ENCODE peak calls at places on chromosomes 6 and 20, in eight cellular contexts. P is IMR-90, A is fibroblast of lung, C is left ventricle myocardium inferior, K is brain microvascular endothelial cell, G is mucosa of descending colon, J is Calu3, N is stomach. V is an unnamed sample.

GRCh38 chr6:155075938-155076337 is 80.8 kb downstream of the TIAM2 start:
- DNase-seq in C (no peak), P (no peak), G (no peak), J (no peak), A (no peak), N (no peak), K (no peak), V (no peak)

GRCh38 chr6:87172292-87172691 is 16.9 kb downstream of the ZNF292 start:
- DNase-seq in J (no peak), N (no peak), G (no peak), C (no peak), K (no peak), P (no peak), A (no peak), V (no peak)

GRCh38 chr6:103273048-103273447 is 1586.7 kb downstream of the HACE1 start:
- DNase-seq in C (no peak), A (no peak), P (no peak), K (no peak), J (no peak), G (no peak), N (no peak), V (no peak)

GRCh38 chr6:35081426-35081851 is 59.7 kb downstream of the TCP11 start:
- DNase-seq in P (peak), J (no peak), C (no peak), K (peak), G (no peak), A (peak), N (no peak), V (peak)

GRCh38 chr6:37483502-37483901 is 16.2 kb downstream of the CCDC167 start:
- DNase-seq in A (no peak), C (no peak), P (no peak), K (no peak), G (no peak), J (no peak), N (no peak), V (no peak)

GRCh38 chr6:56246941-56247653 is at the start of gene COL21A1:
- DNase-seq in N (no peak), C (peak), P (no peak), J (peak), A (peak), K (no peak), G (peak), V (peak)

GRCh38 chr20:49187330-49188100 is 619 bp downstream of the STAU1 start:
- DNase-seq in G (peak), A (peak), J (peak), K (no peak), P (no peak), C (no peak), N (peak), V (no peak)

GRCh38 chr6:165573671-165574070 is 89.4 kb downstream of the PDE10A start:
- DNase-seq in G (no peak), A (peak), N (peak), J (peak), P (peak), C (peak), K (peak), V (no peak)

GRCh38 chr6:119880840-119881239 is 531.3 kb upstream of the MAN1A1 start:
- DNase-seq in N (no peak), K (no peak), P (no peak), G (no peak), C (no peak), A (no peak), J (no peak), V (no peak)

GRCh38 chr6:158152659-158153058 is 15.4 kb downstream of the SERAC1 start:
- DNase-seq in A (no peak), N (no peak), J (no peak), K (no peak), C (no peak), P (no peak), G (no peak), V (no peak)

GRCh38 chr6:163490826-163491577 is 76.5 kb downstream of the QKI start:
- DNase-seq in A (peak), P (peak), N (peak), K (peak), C (peak), J (peak), G (no peak), V (peak)

GRCh38 chr6:397056-397455 is 5.5 kb downstream of the IRF4 start:
- DNase-seq in K (no peak), P (no peak), C (no peak), A (no peak), N (no peak), J (no peak), G (no peak), V (no peak)

GRCh38 chr20:40322941-40323340 is 366.1 kb downstream of the MAFB start:
- DNase-seq in A (no peak), P (no peak), C (no peak), N (no peak), G (no peak), J (no peak), K (no peak), V (no peak)

GRCh38 chr6:36095497-36096391 is 34.6 kb upstream of the MAPK13 start:
- DNase-seq in A (no peak), N (peak), P (no peak), J (peak), K (no peak), C (no peak), G (peak), V (no peak)

GRCh38 chr20:49330701-49331614 is 53.1 kb upstream of the ZNFX1 start:
- DNase-seq in G (no peak), P (no peak), N (no peak), C (no peak), J (no peak), K (no peak), A (no peak), V (no peak)

GRCh38 chr6:148342146-148343027 is at the start of gene SASH1:
- DNase-seq in J (peak), P (peak), C (peak), G (peak), A (peak), N (peak), K (peak), V (peak)

GRCh38 chr6:46996860-46997641 is 45.1 kb downstream of the ADGRF1 start:
- DNase-seq in J (peak), A (no peak), K (no peak), C (no peak), G (no peak), N (no peak), P (no peak), V (no peak)

GRCh38 chr6:36679043-36679821 is 718 bp downstream of the CDKN1A start:
- DNase-seq in K (no peak), P (peak), N (peak), A (peak), G (peak), J (peak), C (peak), V (peak)

GRCh38 chr6:13998356-13998755 is 73.6 kb downstream of the RNF182 start:
- DNase-seq in A (no peak), N (no peak), P (no peak), C (no peak), J (no peak), K (no peak), G (no peak), V (no peak)

GRCh38 chr6:31822038-31822821 is 5.3 kb upstream of the HSPA1B start:
- DNase-seq in J (peak), A (peak), G (peak), P (peak), N (peak), C (peak), K (peak), V (peak)

GRCh38 chr6:169022079-169022478 is 231.6 kb downstream of the THBS2 start:
- DNase-seq in A (no peak), G (no peak), P (no peak), J (no peak), N (no peak), C (no peak), K (no peak), V (no peak)

GRCh38 chr20:63884506-63885263 is 10.2 kb upstream of the DNAJC5 start:
- DNase-seq in K (no peak), N (peak), G (no peak), A (no peak), P (no peak), C (peak), J (no peak), V (peak)

GRCh38 chr20:37901280-37901666 is 1.7 kb upstream of the VSTM2L start:
- DNase-seq in G (no peak), K (no peak), P (no peak), N (no peak), C (no peak), A (no peak), J (no peak), V (no peak)

GRCh38 chr20:34559311-34560140 is 1.0 kb downstream of the MAP1LC3A start:
- DNase-seq in K (no peak), A (no peak), J (no peak), P (no peak), G (no peak), C (no peak), N (no peak), V (peak)

GRCh38 chr20:37777556-37777955 is 83.7 kb downstream of the CTNNBL1 start:
- DNase-seq in A (peak), K (no peak), G (no peak), J (no peak), C (no peak), N (no peak), P (peak), V (no peak)

GRCh38 chr6:111559193-111560097 is 46.2 kb downstream of the TRAF3IP2 start:
- DNase-seq in N (no peak), A (no peak), P (no peak), J (no peak), C (no peak), G (no peak), K (no peak), V (no peak)

GRCh38 chr6:92122746-92123145 is 1296.6 kb downstream of the EPHA7 start:
- DNase-seq in C (no peak), A (no peak), K (no peak), N (no peak), J (no peak), G (no peak), P (peak), V (no peak)

GRCh38 chr20:46114449-46114848 is 3.7 kb upstream of the CD40 start:
- DNase-seq in A (no peak), K (no peak), C (no peak), J (no peak), P (no peak), G (no peak), N (no peak), V (no peak)

GRCh38 chr6:36962874-36963273 is 8.3 kb downstream of the PI16 start:
- DNase-seq in C (peak), A (no peak), N (peak), P (peak), G (peak), K (peak), J (peak), V (peak)

GRCh38 chr6:132341646-132342045 is 59.6 kb downstream of the MOXD1 start:
- DNase-seq in K (no peak), G (no peak), J (no peak), A (peak), C (no peak), N (no peak), P (no peak), V (no peak)

GRCh38 chr20:34089655-34090324 is 22.3 kb downstream of the EIF2S2 start:
- DNase-seq in N (peak), G (no peak), C (peak), A (no peak), J (no peak), K (no peak), P (no peak), V (no peak)

GRCh38 chr6:147958683-147959082 is 384.0 kb upstream of the SASH1 start:
- DNase-seq in A (no peak), K (no peak), G (no peak), P (no peak), J (no peak), C (no peak), N (peak), V (no peak)

GRCh38 chr6:105573138-105573537 is 170.3 kb upstream of the PREP start:
- DNase-seq in K (no peak), A (peak), N (no peak), J (no peak), G (no peak), P (no peak), C (no peak), V (no peak)

GRCh38 chr6:39815356-39815755 is 23.2 kb downstream of the DAAM2 start:
- DNase-seq in N (no peak), J (no peak), C (no peak), P (no peak), A (no peak), K (no peak), G (no peak), V (no peak)

GRCh38 chr6:39812496-39812852 is 20.3 kb downstream of the DAAM2 start:
- DNase-seq in N (no peak), C (no peak), K (no peak), G (no peak), J (no peak), A (no peak), P (no peak), V (no peak)

GRCh38 chr6:39814236-39814635 is 22.1 kb downstream of the DAAM2 start:
- DNase-seq in G (no peak), P (no peak), K (no peak), C (no peak), J (no peak), N (no peak), A (peak), V (no peak)

GRCh38 chr6:39811835-39812345 is 19.7 kb downstream of the DAAM2 start:
- DNase-seq in J (no peak), C (no peak), G (no peak), K (no peak), N (no peak), A (no peak), P (no peak), V (no peak)

GRCh38 chr6:39812853-39813533 is 20.8 kb downstream of the DAAM2 start:
- DNase-seq in G (no peak), J (no peak), P (peak), N (no peak), C (no peak), A (peak), K (no peak), V (no peak)
- TF ChIP-seq CTCF in G (no peak), J (no peak), P (peak), N (no peak), C (peak), A (peak), K (peak), V (no peak)

DNA sequence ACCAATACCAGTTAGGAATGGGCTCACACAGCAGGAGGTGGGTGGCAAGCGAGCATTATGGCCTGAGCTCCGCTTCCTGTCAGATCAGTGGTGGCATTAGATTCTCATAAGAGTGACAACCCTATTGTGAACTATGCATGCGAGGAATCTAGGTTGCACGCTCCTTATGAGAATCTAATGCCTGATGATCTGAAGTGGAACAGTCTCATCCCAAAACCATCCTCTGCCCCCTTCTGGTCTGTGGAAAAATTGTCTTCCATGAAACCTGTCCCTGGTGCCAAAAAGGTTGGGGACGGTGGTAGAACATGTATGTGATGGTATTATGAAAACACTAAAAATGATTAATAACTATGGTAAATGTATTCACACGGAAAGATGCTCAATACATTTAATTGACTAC is 99.7 kb upstream of the HIVEP1 start:
- DNase-seq in J (no peak), C (no peak), K (no peak), A (no peak), N (no peak), P (no peak), G (no peak), V (no peak)
- TF ChIP-seq CTCF in J (no peak), C (no peak), K (peak), A (no peak), N (no peak), P (no peak), G (no peak), V (no peak)

GRCh38 chr6:140047321-140047720 is 672.9 kb upstream of the CITED2 start:
- DNase-seq in A (no peak), P (no peak), J (no peak), N (no peak), G (no peak), C (no peak), K (no peak), V (no peak)

GRCh38 chr6:140051521-140052455 is 677.3 kb upstream of the CITED2 start:
- DNase-seq in N (no peak), C (no peak), J (no peak), P (peak), G (no peak), K (peak), A (peak), V (no peak)

GRCh38 chr6:140048202-140048790 is 673.8 kb upstream of the CITED2 start:
- DNase-seq in K (no peak), C (no peak), G (no peak), P (no peak), A (no peak), J (no peak), N (no peak), V (no peak)

GRCh38 chr6:140050232-140050995 is 676.0 kb upstream of the CITED2 start:
- DNase-seq in J (no peak), A (peak), K (peak), C (peak), N (no peak), P (peak), G (no peak), V (no peak)

DNA sequence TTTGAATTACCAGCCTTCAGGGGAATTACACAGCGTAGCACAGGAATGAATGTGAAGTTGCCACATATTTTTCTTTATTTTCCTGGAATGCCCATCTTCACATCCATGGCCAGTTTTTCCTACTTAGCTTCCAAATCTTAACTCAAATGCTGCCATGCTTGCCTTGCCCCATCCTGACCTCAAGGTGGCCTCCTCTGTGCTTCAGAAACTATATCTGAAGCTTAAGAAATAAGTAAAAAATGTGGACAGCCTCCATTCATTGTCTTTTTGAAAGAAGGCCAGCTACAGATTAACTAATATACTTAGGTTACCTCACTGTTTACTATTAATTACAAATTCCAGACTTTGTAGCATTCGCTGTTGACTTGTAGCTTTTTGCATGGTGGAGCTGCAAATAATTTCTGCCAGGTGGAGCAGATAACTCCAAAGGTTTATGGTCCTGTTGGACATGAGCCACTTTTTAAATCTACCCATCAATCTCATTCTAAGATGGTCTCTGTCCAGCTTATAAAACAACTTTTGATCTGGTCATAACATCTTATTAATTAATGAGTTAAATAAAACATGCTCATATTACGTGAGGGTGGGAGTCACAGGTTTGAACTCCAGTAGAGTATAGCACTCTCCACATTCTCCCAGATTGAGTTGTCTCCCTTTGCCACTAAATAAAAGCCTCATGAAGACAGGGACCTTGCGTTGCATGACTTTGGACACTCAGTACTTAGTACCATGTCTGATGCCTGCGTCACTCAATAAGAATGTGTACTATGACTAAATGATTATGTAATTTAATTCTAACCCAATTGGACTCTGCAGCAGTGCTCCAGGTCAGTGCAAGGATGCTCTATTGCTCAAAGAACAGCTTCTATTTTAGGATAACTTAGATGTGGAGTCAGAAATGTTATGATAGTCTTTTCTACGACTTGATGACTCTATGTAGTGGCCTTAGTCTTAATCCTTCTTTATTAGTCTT is 678.6 kb upstream of the CITED2 start:
- DNase-seq in A (peak), K (peak), C (no peak), P (peak), J (no peak), G (no peak), N (no peak), V (no peak)
- TF ChIP-seq CTCF in A (peak), K (peak), C (peak), P (peak), J (no peak), G (no peak), N (no peak), V (no peak)

DNA sequence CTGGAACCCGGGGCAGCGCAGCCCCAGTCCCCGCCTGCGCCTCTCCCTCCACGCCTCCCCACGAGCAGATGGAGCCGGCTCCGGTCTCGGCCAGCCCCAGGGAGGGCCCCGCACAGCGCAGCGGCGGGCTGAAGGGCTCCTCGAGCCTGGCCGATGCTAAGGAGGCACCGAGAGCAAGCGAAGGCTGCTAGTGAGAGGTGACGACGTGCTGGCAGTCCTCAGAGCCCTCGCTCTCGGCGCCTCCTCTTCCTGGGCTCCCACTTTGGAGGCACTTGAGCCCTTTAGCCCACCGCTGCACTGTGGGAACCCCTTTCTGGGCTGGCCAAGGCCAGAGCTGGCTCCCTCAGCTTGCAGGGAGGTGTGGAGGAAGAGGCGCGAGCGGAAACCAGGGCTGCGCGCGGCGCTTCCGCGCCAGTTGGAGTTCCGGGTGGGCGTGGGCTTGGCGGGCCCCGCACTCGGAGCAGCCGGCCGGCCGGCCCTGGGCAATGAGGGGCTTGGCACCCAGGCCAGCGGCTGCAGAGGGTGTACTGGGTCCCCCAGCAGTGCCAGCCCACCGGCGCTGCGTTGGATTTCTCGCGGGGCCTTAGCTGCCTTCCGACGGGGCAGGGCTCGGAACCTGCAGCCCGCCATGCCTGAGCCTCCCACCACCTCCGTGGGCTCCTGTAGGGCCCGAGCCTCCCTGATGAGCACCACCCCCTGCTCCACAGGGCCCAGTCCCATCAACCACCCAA is 2.5 kb upstream of the TMEM14C start:
- DNase-seq in J (no peak), C (peak), P (peak), A (peak), K (no peak), G (peak), N (peak), V (peak)
- TF ChIP-seq CTCF in J (no peak), C (no peak), P (no peak), A (no peak), K (no peak), G (no peak), N (no peak), V (no peak)

GRCh38 chr20:2342243-2342642 is 38.5 kb upstream of the TGM6 start:
- DNase-seq in C (no peak), K (no peak), P (no peak), G (no peak), A (no peak), N (no peak), J (no peak), V (no peak)

GRCh38 chr20:2341336-2341735 is 39.4 kb upstream of the TGM6 start:
- DNase-seq in K (no peak), P (no peak), N (no peak), A (no peak), C (no peak), J (no peak), G (no peak), V (no peak)

GRCh38 chr20:2340823-2341222 is 39.9 kb upstream of the TGM6 start:
- DNase-seq in G (no peak), A (no peak), N (no peak), C (no peak), K (no peak), P (no peak), J (no peak), V (no peak)

GRCh38 chr20:2338702-2339101 is 42.0 kb upstream of the TGM6 start:
- DNase-seq in K (no peak), J (no peak), C (no peak), G (no peak), P (no peak), A (no peak), N (no peak), V (no peak)

GRCh38 chr20:2340136-2340535 is 40.6 kb upstream of the TGM6 start:
- DNase-seq in G (no peak), J (no peak), K (no peak), C (no peak), P (no peak), N (no peak), A (no peak), V (no peak)
- TF ChIP-seq CTCF in G (no peak), J (no peak), K (no peak), C (no peak), P (no peak), N (no peak), A (no peak), V (no peak)